ENCODE peak calls at places on chromosomes 4 and X, in seven cellular contexts. I is endothelial cell of umbilical vein, L is fibroblast of lung, C is trophoblast cell, A is IMR-90, S is GM23338, Q is neural progenitor cell. M is an unnamed sample.

GRCh38 chr4:136457004-136457403 is 1075.3 kb downstream of the PCDH18 start:
- DNase-seq in I (no peak), L (no peak), C (no peak), A (no peak), S (no peak), Q (no peak), M (no peak)

GRCh38 chr4:76626686-76627465 is 191.8 kb downstream of the SHROOM3 start:
- DNase-seq in I (peak; percentile 39), L (no peak), C (no peak), A (peak; percentile 13), S (peak; percentile 72), Q (no peak), M (no peak)

GRCh38 chrX:52082578-52082977 is 13.6 kb upstream of the MAGED4B start:
- DNase-seq in I (no peak), L (peak; percentile 67), C (no peak), A (no peak), S (no peak), Q (no peak), M (peak; percentile 32)

GRCh38 chr4:157151711-157152110 is 68.8 kb upstream of the GRIA2 start:
- DNase-seq in I (no peak), L (no peak), C (no peak), A (no peak), S (no peak), Q (no peak), M (peak; percentile 23)

GRCh38 chr4:44916406-44916805 is 190.1 kb upstream of the GNPDA2 start:
- DNase-seq in I (no peak), L (no peak), C (no peak), A (no peak), S (no peak), Q (no peak), M (peak; percentile 62)

GRCh38 chr4:57405359-57405758 is 295.2 kb upstream of the IGFBP7 start:
- DNase-seq in I (no peak), L (peak; percentile 59), C (peak; percentile 92), A (no peak), S (no peak), Q (no peak), M (peak; percentile 86)

GRCh38 chr4:73690051-73690744 is 50.2 kb upstream of the CXCL8 start:
- DNase-seq in I (no peak), L (peak; percentile 65), C (no peak), A (peak; percentile 76), S (no peak), Q (no peak), M (peak; percentile 75)

GRCh38 chrX:20217279-20217678 is 49.4 kb downstream of the RPS6KA3 start:
- DNase-seq in I (peak; percentile 82), L (peak; percentile 67), C (no peak), A (peak; percentile 78), S (no peak), Q (no peak), M (peak; percentile 79)

GRCh38 chrX:153719238-153719637 is 4.9 kb downstream of the BCAP31 start:
- DNase-seq in I (no peak), L (no peak), C (no peak), A (no peak), S (no peak), Q (no peak), M (no peak)

GRCh38 chr4:38781854-38782261 is 932 bp downstream of the TLR10 start:
- DNase-seq in I (no peak), L (no peak), C (no peak), A (no peak), S (no peak), Q (no peak), M (no peak)

GRCh38 chrX:136204571-136204970 is 46.6 kb downstream of the MAP7D3 start:
- DNase-seq in I (peak; percentile 54), L (peak; percentile 66), C (peak; percentile 42), A (peak; percentile 57), S (peak; percentile 37), Q (peak; percentile 3), M (peak; percentile 76)

GRCh38 chrX:8879750-8880149 is 78.6 kb upstream of the FAM9A start:
- DNase-seq in I (peak; percentile 9), L (no peak), C (no peak), A (peak; percentile 3), S (peak; percentile 61), Q (peak; percentile 28), M (peak; percentile 25)

GRCh38 chr4:13476915-13477314 is 7.2 kb downstream of the RAB28 start:
- DNase-seq in I (peak; percentile 10), L (peak; percentile 93), C (peak; percentile 7), A (peak; percentile 91), S (no peak), Q (no peak), M (peak; percentile 91)

GRCh38 chrX:41734530-41734929 is 10.5 kb downstream of the GPR82 start:
- DNase-seq in I (peak; percentile 3), L (no peak), C (peak; percentile 1), A (peak; percentile 20), S (peak; percentile 37), Q (peak; percentile 33), M (peak; percentile 36)

DNA sequence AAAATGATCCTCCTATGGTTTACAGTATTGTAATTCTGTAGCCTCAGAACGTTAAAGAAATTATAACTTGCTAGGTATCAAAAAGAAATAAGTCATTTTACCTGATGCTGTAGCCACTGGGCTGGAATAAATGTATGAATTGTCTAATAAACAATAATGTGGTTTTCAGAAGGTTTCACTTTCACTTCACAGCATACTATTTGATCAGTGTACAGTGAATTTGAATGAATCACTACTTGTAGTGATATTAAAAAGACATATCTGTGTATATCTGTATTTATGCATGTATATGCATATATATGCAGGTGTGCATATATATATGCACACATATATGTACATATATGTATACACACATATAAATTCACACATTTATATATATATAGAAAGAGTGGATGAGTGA is 440.1 kb upstream of the PCDH10 start:
- DNase-seq in I (peak; percentile 22), L (no peak), C (no peak), A (no peak), S (no peak), Q (no peak), M (no peak)
- H2AFZ ChIP-seq in I (no peak overlapping the region), L (no peak overlapping the region), C (no peak overlapping the region), A (no peak overlapping the region), S (no peak overlapping the region), Q (no peak overlapping the region), M (no peak overlapping the region)

GRCh38 chr4:99636422-99636821 is 21.2 kb downstream of the C4orf54 start:
- DNase-seq in I (no peak), L (no peak), C (no peak), A (no peak), S (no peak), Q (no peak), M (no peak)
- H3K4me2 ChIP-seq in I (no peak overlapping the region), L (no peak overlapping the region), C (no peak overlapping the region), A (no peak overlapping the region), S (no peak overlapping the region), Q (no peak overlapping the region), M (no peak overlapping the region)

GRCh38 chr4:12446237-12446636 is 1017.5 kb upstream of the HS3ST1 start:
- DNase-seq in I (no peak), L (no peak), C (no peak), A (no peak), S (no peak), Q (no peak), M (no peak)
- H3K36me3 ChIP-seq in I (no peaks in the 10 kb centered on the region), L (no peaks in the 10 kb centered on the region), C (no peaks in the 10 kb centered on the region), A (no peaks in the 10 kb centered on the region), S (peaks cover 6% of the 10 kb centered on the region), Q (no peaks in the 10 kb centered on the region), M (no peaks in the 10 kb centered on the region)

GRCh38 chrX:1610736-1611135 is 4.1 kb upstream of the ASMT start:
- DNase-seq in I (no peak), L (no peak), C (no peak), A (no peak), S (no peak), Q (no peak), M (no peak)
- H2AFZ ChIP-seq in I (no peak overlapping the region), L (no peak overlapping the region), C (no peak overlapping the region), A (no peak overlapping the region), S (no peak overlapping the region), Q (no peak overlapping the region), M (no peak overlapping the region)

DNA sequence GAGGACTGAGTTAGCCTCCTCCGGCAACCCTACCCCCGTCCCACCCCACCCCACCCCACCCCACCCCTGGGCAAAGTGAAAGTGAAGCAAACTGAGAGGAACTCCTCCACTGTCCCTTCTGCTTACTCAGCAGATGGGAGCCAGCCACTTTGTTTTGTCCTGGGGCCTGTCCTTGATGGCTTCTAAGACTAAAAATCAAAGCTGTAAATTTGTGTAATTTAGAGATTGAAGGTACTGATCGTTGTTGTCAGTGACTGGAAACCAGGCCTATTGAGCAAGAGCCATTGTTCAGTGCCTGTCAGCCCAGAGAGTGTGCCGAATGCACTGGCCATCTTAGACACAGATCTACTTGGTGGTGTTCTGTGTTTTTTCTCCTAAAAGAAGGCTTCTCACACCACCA is 161.9 kb downstream of the CBR4 start:
- DNase-seq in I (peak; percentile 37), L (peak; percentile 38), C (no peak), A (no peak), S (no peak), Q (peak; percentile 29), M (peak; percentile 53)
- H3K4me2 ChIP-seq in I (peak overlapping the region; percentile 38), L (peak overlapping the region; percentile 89), C (peak overlapping the region; percentile 44), A (peak overlapping the region; percentile 91), S (peak overlapping the region; percentile 66), Q (peak overlapping the region; percentile 68), M (peak overlapping the region; percentile 84)

GRCh38 chr4:183681119-183681518 is 22.0 kb downstream of the TRAPPC11 start:
- DNase-seq in I (no peak), L (no peak), C (no peak), A (no peak), S (no peak), Q (no peak), M (no peak)
- H3K36me3 ChIP-seq in I (peaks cover 26% of the 10 kb centered on the region), L (peaks cover 6% of the 10 kb centered on the region), C (peaks cover 13% of the 10 kb centered on the region), A (peaks cover 32% of the 10 kb centered on the region), S (peaks cover 20% of the 10 kb centered on the region), Q (peaks cover 42% of the 10 kb centered on the region), M (peaks cover 76% of the 10 kb centered on the region)